ENCODE peak calls at places on chromosome 15, in ten cellular contexts. L is CD8-positive, alpha-beta memory T cell; M is right cardiac atrium; W is A549; Q is effector memory CD4-positive, alpha-beta T cell; G is RWPE2; C is neural progenitor cell; J is aorta; E is heart right ventricle; U is CD8-positive, alpha-beta T cell. Z is an unnamed sample. For H3K4me1, the result is how much of the 10 kb centered on the place peaks cover.

GRCh38 chr15:36407647-36408046 is 171.8 kb upstream of the CDIN1 start:
- DNase-seq in L (no peak), M (no peak), W (no peak), Q (no peak), G (no peak), C (no peak), J (no peak), E (no peak), U (no peak), Z (no peak)

GRCh38 chr15:68536331-68537095 is 42.3 kb upstream of the CORO2B start:
- DNase-seq in L (no peak), M (no peak), W (no peak), Q (no peak), G (no peak), C (no peak), J (no peak), E (no peak), U (no peak), Z (no peak)

GRCh38 chr15:72421484-72421883 is 23.4 kb downstream of the TMEM202 start:
- DNase-seq in L (no peak), M (no peak), W (no peak), Q (no peak), G (no peak), C (no peak), J (no peak), E (no peak), U (no peak), Z (no peak)

GRCh38 chr15:67678948-67679347 is 136.4 kb downstream of the MAP2K5 start:
- DNase-seq in L (no peak), M (no peak), W (no peak), Q (no peak), G (no peak), C (peak), J (no peak), E (no peak), U (no peak), Z (no peak)

GRCh38 chr15:89095073-89095472 is 6.8 kb downstream of the ABHD2 start:
- DNase-seq in L (no peak), M (no peak), W (no peak), Q (no peak), G (no peak), C (no peak), J (no peak), E (no peak), U (no peak), Z (no peak)

GRCh38 chr15:80154336-80154735 is 1.5 kb downstream of the FAH start:
- DNase-seq in L (no peak), M (no peak), W (no peak), Q (no peak), G (no peak), C (peak), J (no peak), E (no peak), U (no peak), Z (no peak)

GRCh38 chr15:30954674-30955073 is 36.8 kb downstream of the MTMR10 start:
- DNase-seq in L (no peak), M (no peak), W (peak), Q (no peak), G (no peak), C (no peak), J (no peak), E (no peak), U (no peak), Z (no peak)

GRCh38 chr15:91283155-91283554 is 183.1 kb downstream of the SV2B start:
- DNase-seq in L (no peak), M (no peak), W (no peak), Q (no peak), G (no peak), C (no peak), J (no peak), E (no peak), U (no peak), Z (no peak)

GRCh38 chr15:67922971-67923646 is 83.3 kb upstream of the RNU6-1 start:
- DNase-seq in L (no peak), M (peak), W (no peak), Q (no peak), G (no peak), C (no peak), J (no peak), E (no peak), U (no peak), Z (no peak)

GRCh38 chr15:79812536-79812935 is 84.3 kb downstream of the MTHFS start:
- DNase-seq in L (no peak), M (no peak), W (no peak), Q (no peak), G (no peak), C (no peak), J (no peak), E (no peak), U (no peak), Z (no peak)

GRCh38 chr15:66735909-66736305 is 33.9 kb downstream of the SMAD6 start:
- DNase-seq in L (no peak), M (peak), W (no peak), Q (no peak), G (no peak), C (no peak), J (peak), E (no peak), U (no peak), Z (no peak)

GRCh38 chr15:87557871-87558270 is 698.7 kb downstream of the NTRK3 start:
- DNase-seq in L (no peak), M (no peak), W (no peak), Q (no peak), G (no peak), C (no peak), J (no peak), E (no peak), U (no peak), Z (no peak)

GRCh38 chr15:56042982-56043980 is 49.9 kb upstream of the NEDD4 start:
- DNase-seq in L (peak), M (no peak), W (no peak), Q (peak), G (no peak), C (no peak), J (no peak), E (peak), U (peak), Z (peak)

GRCh38 chr15:81504170-81504905 is 130.3 kb upstream of the TMC3 start:
- DNase-seq in L (no peak), M (no peak), W (no peak), Q (no peak), G (no peak), C (no peak), J (no peak), E (no peak), U (no peak), Z (no peak)

GRCh38 chr15:76274821-76275220 is 36.4 kb downstream of the ETFA start:
- DNase-seq in L (no peak), M (no peak), W (no peak), Q (no peak), G (no peak), C (no peak), J (no peak), E (no peak), U (no peak), Z (no peak)

DNA sequence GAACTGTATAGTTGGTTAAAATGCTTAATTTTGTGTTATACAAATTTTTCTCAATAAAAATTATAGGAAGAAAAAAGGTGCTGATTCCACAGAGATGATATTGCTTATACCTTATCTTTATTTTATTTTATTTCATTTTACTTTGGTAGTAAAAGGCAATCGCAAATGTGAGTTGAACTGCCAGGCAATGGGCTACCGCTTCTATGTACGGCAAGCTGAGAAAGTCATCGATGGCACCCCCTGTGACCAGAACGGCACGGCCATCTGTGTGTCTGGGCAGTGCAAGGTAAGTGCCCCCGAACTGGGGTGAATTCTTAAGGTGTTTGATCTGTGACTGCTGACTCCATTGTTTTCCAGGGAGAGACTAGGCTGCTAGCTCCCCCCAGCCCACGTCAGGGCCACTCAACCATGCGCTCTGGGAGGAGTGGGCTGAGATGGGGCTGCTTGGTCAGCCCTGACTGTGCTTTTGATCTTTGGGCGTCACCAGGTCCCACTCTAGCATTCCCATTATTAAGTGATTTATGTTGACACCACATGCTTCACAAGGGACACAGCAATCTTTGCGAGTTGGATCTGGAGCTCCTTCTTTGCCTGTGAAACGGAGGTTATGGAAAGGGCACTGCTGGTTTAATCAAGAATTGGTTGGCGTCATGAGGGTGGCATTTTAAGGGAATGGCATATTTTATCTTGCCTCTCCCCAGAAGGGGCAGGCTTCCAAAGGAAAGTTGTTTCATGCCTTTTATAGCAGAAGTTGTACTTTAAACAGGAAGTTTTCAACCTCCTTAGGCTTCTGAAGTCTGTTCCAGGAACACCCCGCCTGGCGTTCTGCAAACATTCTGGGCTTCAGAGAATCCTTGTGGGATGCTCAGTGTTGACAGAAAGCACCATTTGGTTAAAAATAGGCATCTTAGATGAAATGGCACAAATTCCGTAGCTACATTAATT is 296.5 kb downstream of the THSD4 start:
- DNase-seq in L (no peak), M (peak), W (peak), Q (no peak), G (no peak), C (no peak), J (peak), E (no peak), U (no peak), Z (peak)
- H3K27ac ChIP-seq in L (no peak), M (peak), W (peak), Q (no peak), G (no peak), C (no peak), J (peak), E (peak), U (no peak), Z (peak)

DNA sequence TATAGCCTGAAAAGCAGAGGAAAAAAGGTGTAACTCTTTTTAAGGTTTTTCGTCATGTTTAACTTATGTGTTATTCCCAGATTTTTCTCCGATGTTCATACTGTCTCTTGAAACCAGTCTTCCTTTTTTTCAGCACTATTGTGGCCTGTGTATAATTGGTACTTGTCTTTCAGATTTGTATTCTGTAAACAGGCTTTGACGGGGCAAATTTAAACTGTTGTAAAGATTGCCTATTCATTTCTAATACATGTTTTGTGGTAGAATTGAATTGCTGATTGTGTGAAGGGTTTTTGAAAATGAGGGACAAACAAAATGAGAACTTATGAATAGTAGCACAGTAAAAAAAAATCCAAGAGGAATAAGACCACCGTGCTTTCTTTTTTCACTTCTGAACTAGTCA is 33.6 kb downstream of the AKAP13 start:
- DNase-seq in L (no peak), M (no peak), W (no peak), Q (no peak), G (no peak), C (no peak), J (no peak), E (no peak), U (no peak), Z (no peak)
- H3K4me1 ChIP-seq in L (under half), M (under half), W (half or more), Q (under half), G (half or more), C (under half), J (under half), E (half or more), U (under half), Z (under half)

GRCh38 chr15:78208887-78209645 is 25.3 kb downstream of the ACSBG1 start:
- DNase-seq in L (no peak), M (no peak), W (no peak), Q (no peak), G (peak), C (no peak), J (no peak), E (peak), U (no peak), Z (peak)

GRCh38 chr15:78208341-78208844 is 26.0 kb downstream of the ACSBG1 start:
- DNase-seq in L (no peak), M (no peak), W (no peak), Q (no peak), G (peak), C (no peak), J (no peak), E (no peak), U (no peak), Z (no peak)

GRCh38 chr15:78210349-78210717 is 24.0 kb downstream of the ACSBG1 start:
- DNase-seq in L (no peak), M (no peak), W (no peak), Q (no peak), G (peak), C (no peak), J (no peak), E (no peak), U (no peak), Z (peak)

GRCh38 chr15:78211189-78211921 is 23.0 kb downstream of the ACSBG1 start:
- DNase-seq in L (no peak), M (no peak), W (no peak), Q (no peak), G (peak), C (no peak), J (no peak), E (no peak), U (no peak), Z (no peak)

DNA sequence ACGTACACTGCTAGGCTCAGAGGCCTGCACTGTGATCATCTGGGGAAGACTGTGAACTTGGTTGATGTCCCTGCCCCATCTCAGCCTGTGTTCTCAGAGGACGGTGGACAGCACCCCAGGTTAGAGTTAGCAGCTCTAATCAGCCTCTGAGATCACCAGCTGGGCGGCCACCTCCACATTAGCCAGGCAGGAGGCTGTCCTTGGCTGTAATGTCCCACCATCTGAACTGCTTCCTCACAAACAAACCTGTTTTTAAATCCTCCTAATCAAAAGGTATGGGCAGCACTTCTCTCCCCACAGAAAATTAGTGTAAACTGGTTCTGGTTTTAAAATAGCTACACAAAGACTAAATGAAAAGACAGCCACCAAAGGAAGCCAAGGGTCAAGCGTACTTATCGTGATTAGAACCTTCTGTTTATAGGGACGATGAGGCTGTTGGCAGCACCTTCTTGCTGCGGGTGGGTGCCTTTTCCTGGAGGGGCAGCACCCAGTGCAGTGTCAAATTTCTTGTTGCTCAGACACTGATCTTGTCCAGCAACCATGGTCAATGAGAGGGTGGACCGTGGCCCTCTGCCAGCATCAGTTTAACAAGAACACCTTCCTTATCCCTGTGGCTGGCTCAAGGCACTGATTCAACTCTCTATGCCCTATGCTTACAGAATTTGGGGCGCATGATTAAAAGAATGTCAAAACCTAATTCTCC is 24.6 kb downstream of the ACSBG1 start:
- DNase-seq in L (no peak), M (peak), W (no peak), Q (no peak), G (peak), C (no peak), J (no peak), E (no peak), U (no peak), Z (no peak)
- H3K27ac ChIP-seq in L (no peak), M (peak), W (no peak), Q (no peak), G (no peak), C (no peak), J (no peak), E (peak), U (no peak), Z (no peak)

GRCh38 chr15:44726136-44726535 is 10.2 kb upstream of the TRIM69 start:
- DNase-seq in L (no peak), M (no peak), W (no peak), Q (no peak), G (no peak), C (no peak), J (no peak), E (no peak), U (peak), Z (no peak)

GRCh38 chr15:44726568-44727461 is 9.5 kb upstream of the TRIM69 start:
- DNase-seq in L (peak), M (no peak), W (peak), Q (peak), G (no peak), C (no peak), J (no peak), E (peak), U (peak), Z (peak)

GRCh38 chr15:44727462-44728231 is 8.7 kb upstream of the TRIM69 start:
- DNase-seq in L (no peak), M (no peak), W (no peak), Q (no peak), G (no peak), C (no peak), J (no peak), E (no peak), U (no peak), Z (no peak)

GRCh38 chr15:44728576-44729393 is 7.5 kb upstream of the TRIM69 start:
- DNase-seq in L (peak), M (peak), W (peak), Q (peak), G (peak), C (peak), J (peak), E (peak), U (peak), Z (peak)

GRCh38 chr15:44729394-44729913 is 6.9 kb upstream of the TRIM69 start:
- DNase-seq in L (no peak), M (peak), W (no peak), Q (no peak), G (no peak), C (peak), J (peak), E (peak), U (peak), Z (no peak)
- H3K4me1 ChIP-seq in L (half or more), M (under half), W (under half), Q (half or more), G (under half), C (under half), J (under half), E (half or more), U (half or more), Z (under half)

DNA sequence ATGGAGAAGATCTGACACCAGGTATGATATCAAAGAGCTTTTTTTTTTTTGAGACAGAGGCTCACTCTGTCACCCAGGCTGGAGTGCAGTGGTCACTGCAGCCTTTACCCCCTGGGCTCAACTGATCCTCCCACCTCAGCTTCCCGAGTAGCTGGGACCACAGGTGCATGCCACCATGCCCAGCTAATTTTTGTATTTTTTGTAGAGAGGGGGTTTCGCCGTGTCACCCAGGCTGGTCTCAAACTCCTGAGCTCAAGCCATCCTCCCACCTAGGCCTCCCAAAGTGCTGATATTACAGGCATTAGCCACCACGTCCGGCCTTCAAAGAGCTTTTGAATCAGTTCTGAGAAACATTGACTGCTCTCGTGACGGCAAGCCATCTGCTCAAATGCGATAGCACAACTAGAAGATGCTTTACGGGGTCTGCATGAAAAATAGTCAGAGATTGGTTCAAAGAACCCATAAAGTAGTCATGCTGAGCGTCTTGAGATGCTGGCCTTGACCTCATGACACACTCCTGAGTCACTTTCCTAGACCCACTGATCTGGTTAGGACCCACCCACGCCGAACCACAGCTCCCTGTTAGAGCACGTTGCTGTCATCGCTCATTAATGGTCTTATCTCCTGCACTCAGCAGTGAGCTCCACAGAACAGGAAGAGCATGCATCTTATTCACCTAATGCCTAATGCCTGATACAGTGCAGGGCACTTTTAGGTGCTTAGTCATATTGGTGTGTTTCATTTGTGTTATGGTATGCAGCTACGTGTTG is 57.0 kb upstream of the NR2F2 start:
- DNase-seq in L (no peak), M (no peak), W (peak), Q (no peak), G (peak), C (no peak), J (no peak), E (no peak), U (no peak), Z (no peak)
- H3K27ac ChIP-seq in L (no peak), M (no peak), W (peak), Q (no peak), G (peak), C (no peak), J (no peak), E (no peak), U (no peak), Z (no peak)

DNA sequence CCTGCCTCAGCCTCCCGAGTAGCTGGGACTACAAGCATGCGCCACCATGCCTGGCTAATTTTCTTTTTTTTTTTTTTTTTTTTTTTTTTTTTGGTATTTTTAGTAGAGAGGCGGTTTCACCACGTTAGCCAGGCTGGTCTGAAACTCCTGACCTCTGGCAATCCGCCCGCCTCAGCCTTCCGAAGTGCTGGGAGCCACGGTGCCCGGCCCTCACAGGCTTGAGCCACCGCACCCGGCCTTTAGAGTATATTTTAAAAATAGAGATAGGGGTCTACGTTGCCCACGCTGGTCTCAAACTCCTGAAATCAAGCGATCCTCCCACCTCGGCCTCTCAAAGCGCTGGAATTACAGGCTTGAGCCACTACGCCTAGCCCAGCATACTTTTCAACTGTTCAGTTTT is 93.4 kb upstream of the CHD2 start:
- DNase-seq in L (no peak), M (no peak), W (no peak), Q (no peak), G (peak), C (no peak), J (no peak), E (peak), U (no peak), Z (no peak)
- H3K4me1 ChIP-seq in L (under half), M (under half), W (under half), Q (under half), G (under half), C (under half), J (under half), E (half or more), U (under half), Z (under half)